ENCODE peak calls at places on chromosomes 13 and 19, in four cellular contexts. One of them, this sample, is unnamed.

GRCh38 chr19:56117376-56117884 is 3.7 kb downstream of the ZNF787 start:
- DNase-seq in WTC11: no peak
- DNase-seq in CD4-positive, alpha-beta T cell: no peak
- DNase-seq in progenitor cell of endocrine pancreas: no peak
- DNase-seq in this sample: no peak

GRCh38 chr13:103099894-103100293 is 33.7 kb upstream of the SLC10A2 start:
- DNase-seq in WTC11: no peak
- DNase-seq in CD4-positive, alpha-beta T cell: no peak
- DNase-seq in progenitor cell of endocrine pancreas: no peak
- DNase-seq in this sample: no peak

GRCh38 chr19:29872224-29872731 is 60.5 kb downstream of the CCNE1 start:
- DNase-seq in WTC11: peak; percentile 49
- DNase-seq in CD4-positive, alpha-beta T cell: no peak
- DNase-seq in progenitor cell of endocrine pancreas: no peak
- DNase-seq in this sample: no peak

GRCh38 chr13:27425151-27425917 is 915 bp downstream of the GTF3A start:
- DNase-seq in WTC11: no peak
- DNase-seq in CD4-positive, alpha-beta T cell: no peak
- DNase-seq in progenitor cell of endocrine pancreas: no peak
- DNase-seq in this sample: peak; percentile 21

GRCh38 chr19:56692496-56692895 is 20.9 kb upstream of the ZNF835 start:
- DNase-seq in WTC11: no peak
- DNase-seq in CD4-positive, alpha-beta T cell: no peak
- DNase-seq in progenitor cell of endocrine pancreas: no peak
- DNase-seq in this sample: no peak

GRCh38 chr19:49983645-49984229 is 22.8 kb upstream of the SIGLEC11 start:
- DNase-seq in WTC11: peak; percentile 79
- DNase-seq in CD4-positive, alpha-beta T cell: peak; percentile 71
- DNase-seq in progenitor cell of endocrine pancreas: peak; percentile 28
- DNase-seq in this sample: peak; percentile 56

GRCh38 chr19:14318873-14319272 is 62.4 kb upstream of the ADGRE5 start:
- DNase-seq in WTC11: peak; percentile 72
- DNase-seq in CD4-positive, alpha-beta T cell: no peak
- DNase-seq in progenitor cell of endocrine pancreas: no peak
- DNase-seq in this sample: no peak

GRCh38 chr13:104357174-104357573 is 1291.0 kb upstream of the SLC10A2 start:
- DNase-seq in WTC11: no peak
- DNase-seq in CD4-positive, alpha-beta T cell: no peak
- DNase-seq in progenitor cell of endocrine pancreas: no peak
- DNase-seq in this sample: no peak

GRCh38 chr13:49023441-49023840 is 47.7 kb downstream of the FNDC3A start:
- DNase-seq in WTC11: no peak
- DNase-seq in CD4-positive, alpha-beta T cell: no peak
- DNase-seq in progenitor cell of endocrine pancreas: no peak
- DNase-seq in this sample: no peak

GRCh38 chr19:49442793-49443365 is 1.6 kb upstream of the SLC17A7 start:
- DNase-seq in WTC11: peak; percentile 100
- DNase-seq in CD4-positive, alpha-beta T cell: peak; percentile 41
- DNase-seq in progenitor cell of endocrine pancreas: peak; percentile 71
- DNase-seq in this sample: peak; percentile 63

GRCh38 chr13:39603424-39603947 is 493 bp upstream of the LHFPL6 start:
- DNase-seq in WTC11: peak; percentile 26
- DNase-seq in CD4-positive, alpha-beta T cell: no peak
- DNase-seq in progenitor cell of endocrine pancreas: no peak
- DNase-seq in this sample: no peak

GRCh38 chr13:111168116-111168515 is 53.0 kb downstream of the ARHGEF7 start:
- DNase-seq in WTC11: no peak
- DNase-seq in CD4-positive, alpha-beta T cell: no peak
- DNase-seq in progenitor cell of endocrine pancreas: no peak
- DNase-seq in this sample: no peak

GRCh38 chr19:49786432-49786831 is 19.6 kb downstream of the AP2A1 start:
- DNase-seq in WTC11: no peak
- DNase-seq in CD4-positive, alpha-beta T cell: no peak
- DNase-seq in progenitor cell of endocrine pancreas: no peak
- DNase-seq in this sample: no peak

GRCh38 chr19:49690656-49691242 is at the start of gene CPT1C:
- DNase-seq in WTC11: peak; percentile 93
- DNase-seq in CD4-positive, alpha-beta T cell: no peak
- DNase-seq in progenitor cell of endocrine pancreas: peak; percentile 64
- DNase-seq in this sample: peak; percentile 41

GRCh38 chr13:51623473-51623872 is 39.2 kb downstream of the WDFY2 start:
- DNase-seq in WTC11: no peak
- DNase-seq in CD4-positive, alpha-beta T cell: no peak
- DNase-seq in progenitor cell of endocrine pancreas: no peak
- DNase-seq in this sample: no peak